ENCODE peak calls at places on chromosomes 6 and 20, in four cellular contexts. One of them, this sample, is unnamed.

GRCh38 chr6:164286021-164286420 is 871.5 kb downstream of the QKI start:
- DNase-seq in IMR-90: no peak
- DNase-seq in cardiac muscle cell: peak; percentile 58
- DNase-seq in pancreas: no peak
- DNase-seq in this sample: no peak

GRCh38 chr6:90466191-90466940 is 120.5 kb downstream of the MAP3K7 start:
- DNase-seq in IMR-90: peak; percentile 16
- DNase-seq in pancreas: no peak
- DNase-seq in cardiac muscle cell: no peak
- DNase-seq in this sample: no peak

GRCh38 chr20:47543006-47543431 is 41.3 kb downstream of the NCOA3 start:
- DNase-seq in IMR-90: peak; percentile 43
- DNase-seq in pancreas: no peak
- DNase-seq in cardiac muscle cell: peak; percentile 11
- DNase-seq in this sample: no peak

GRCh38 chr6:106163446-106163965 is 77.4 kb downstream of the PRDM1 start:
- DNase-seq in pancreas: no peak
- DNase-seq in IMR-90: peak; percentile 76
- DNase-seq in cardiac muscle cell: peak; percentile 80
- DNase-seq in this sample: no peak

GRCh38 chr20:258269-258858 is 840 bp downstream of the DEFB132 start:
- DNase-seq in IMR-90: no peak
- DNase-seq in cardiac muscle cell: no peak
- DNase-seq in pancreas: no peak
- DNase-seq in this sample: no peak

GRCh38 chr20:43040427-43040826 is 149.3 kb downstream of the PTPRT start:
- DNase-seq in cardiac muscle cell: no peak
- DNase-seq in pancreas: no peak
- DNase-seq in IMR-90: no peak
- DNase-seq in this sample: no peak

GRCh38 chr20:8646716-8647115 is 422.2 kb upstream of the PLCB4 start:
- DNase-seq in IMR-90: peak; percentile 83
- DNase-seq in cardiac muscle cell: peak; percentile 46
- DNase-seq in pancreas: no peak
- DNase-seq in this sample: no peak

GRCh38 chr20:5914859-5915258 is 35.5 kb downstream of the TRMT6 start:
- DNase-seq in IMR-90: no peak
- DNase-seq in cardiac muscle cell: no peak
- DNase-seq in pancreas: no peak
- DNase-seq in this sample: no peak

GRCh38 chr20:61812121-61812520 is 253.6 kb downstream of the TAF4 start:
- DNase-seq in IMR-90: no peak
- DNase-seq in pancreas: no peak
- DNase-seq in cardiac muscle cell: no peak
- DNase-seq in this sample: no peak

GRCh38 chr20:31712564-31713311 is 9.9 kb downstream of the BCL2L1 start:
- DNase-seq in pancreas: no peak
- DNase-seq in cardiac muscle cell: peak; percentile 93
- DNase-seq in IMR-90: peak; percentile 82
- DNase-seq in this sample: peak; percentile 81

GRCh38 chr6:79180082-79180481 is 54.4 kb downstream of the HMGN3 start:
- DNase-seq in pancreas: no peak
- DNase-seq in cardiac muscle cell: no peak
- DNase-seq in IMR-90: no peak
- DNase-seq in this sample: no peak

GRCh38 chr6:162271922-162272321 is 455.6 kb downstream of the PRKN start:
- DNase-seq in cardiac muscle cell: no peak
- DNase-seq in pancreas: no peak
- DNase-seq in IMR-90: no peak
- DNase-seq in this sample: no peak

GRCh38 chr6:29830409-29830808 is 2.8 kb downstream of the HLA-G start:
- DNase-seq in IMR-90: no peak
- DNase-seq in pancreas: no peak
- DNase-seq in cardiac muscle cell: no peak
- DNase-seq in this sample: no peak

GRCh38 chr6:13538084-13538483 is 36.3 kb upstream of the SIRT5 start:
- DNase-seq in pancreas: no peak
- DNase-seq in cardiac muscle cell: peak; percentile 74
- DNase-seq in IMR-90: peak; percentile 61
- DNase-seq in this sample: no peak

GRCh38 chr6:168732676-168733075 is 291.7 kb downstream of the SMOC2 start:
- DNase-seq in IMR-90: no peak
- DNase-seq in pancreas: no peak
- DNase-seq in cardiac muscle cell: no peak
- DNase-seq in this sample: no peak

GRCh38 chr6:151806757-151807512 is 547 bp upstream of the ESR1 start:
- DNase-seq in pancreas: no peak
- DNase-seq in IMR-90: no peak
- DNase-seq in cardiac muscle cell: peak; percentile 41
- DNase-seq in this sample: no peak

GRCh38 chr6:31864818-31865204 is 2.2 kb upstream of the NEU1 start:
- DNase-seq in cardiac muscle cell: no peak
- DNase-seq in IMR-90: no peak
- DNase-seq in pancreas: no peak
- DNase-seq in this sample: no peak

GRCh38 chr6:47235964-47236760 is 73.5 kb downstream of the TNFRSF21 start:
- DNase-seq in pancreas: no peak
- DNase-seq in IMR-90: no peak
- DNase-seq in cardiac muscle cell: no peak
- DNase-seq in this sample: no peak

GRCh38 chr20:1930165-1930564 is 35.0 kb downstream of the SIRPA start:
- DNase-seq in IMR-90: no peak
- DNase-seq in cardiac muscle cell: no peak
- DNase-seq in pancreas: no peak
- DNase-seq in this sample: no peak

GRCh38 chr6:119361209-119361608 is 11.6 kb upstream of the MAN1A1 start:
- DNase-seq in IMR-90: no peak
- DNase-seq in pancreas: no peak
- DNase-seq in cardiac muscle cell: no peak
- DNase-seq in this sample: no peak

GRCh38 chr20:37393863-37394542 is 48.1 kb downstream of the SRC start:
- DNase-seq in cardiac muscle cell: no peak
- DNase-seq in pancreas: peak; percentile 45
- DNase-seq in IMR-90: no peak
- DNase-seq in this sample: no peak

GRCh38 chr6:147132889-147133288 is 71.3 kb upstream of the STXBP5 start:
- DNase-seq in pancreas: no peak
- DNase-seq in cardiac muscle cell: peak; percentile 72
- DNase-seq in IMR-90: peak; percentile 62
- DNase-seq in this sample: no peak

GRCh38 chr20:35283441-35284266 is 918 bp downstream of the EIF6 start:
- DNase-seq in pancreas: no peak
- DNase-seq in cardiac muscle cell: no peak
- DNase-seq in IMR-90: no peak
- DNase-seq in this sample: no peak

GRCh38 chr6:168675933-168676551 is 235.1 kb downstream of the SMOC2 start:
- DNase-seq in cardiac muscle cell: no peak
- DNase-seq in pancreas: no peak
- DNase-seq in IMR-90: no peak
- DNase-seq in this sample: no peak

GRCh38 chr6:150695652-150696051 is 96.0 kb downstream of the PLEKHG1 start:
- DNase-seq in pancreas: no peak
- DNase-seq in cardiac muscle cell: no peak
- DNase-seq in IMR-90: no peak
- DNase-seq in this sample: no peak

GRCh38 chr6:16041327-16041726 is 87.6 kb upstream of the MYLIP start:
- DNase-seq in cardiac muscle cell: no peak
- DNase-seq in pancreas: no peak
- DNase-seq in IMR-90: no peak
- DNase-seq in this sample: no peak

GRCh38 chr6:20866038-20866437 is 331.8 kb downstream of the CDKAL1 start:
- DNase-seq in cardiac muscle cell: no peak
- DNase-seq in IMR-90: no peak
- DNase-seq in pancreas: no peak
- DNase-seq in this sample: no peak

GRCh38 chr6:130836071-130836670 is 9.0 kb downstream of the SMLR1 start:
- DNase-seq in IMR-90: no peak
- DNase-seq in cardiac muscle cell: no peak
- DNase-seq in pancreas: no peak
- DNase-seq in this sample: peak; percentile 51

GRCh38 chr20:63781181-63781580 is 41.6 kb downstream of the SLC2A4RG start:
- DNase-seq in pancreas: no peak
- DNase-seq in cardiac muscle cell: no peak
- DNase-seq in IMR-90: no peak
- DNase-seq in this sample: no peak

GRCh38 chr20:63785646-63786255 is 45.3 kb downstream of the ZBTB46 start:
- DNase-seq in IMR-90: no peak
- DNase-seq in pancreas: no peak
- DNase-seq in cardiac muscle cell: no peak
- DNase-seq in this sample: no peak

GRCh38 chr20:63783970-63784369 is 44.4 kb downstream of the SLC2A4RG start:
- DNase-seq in IMR-90: no peak
- DNase-seq in cardiac muscle cell: no peak
- DNase-seq in pancreas: no peak
- DNase-seq in this sample: no peak

GRCh38 chr20:63782051-63782471 is 42.5 kb downstream of the SLC2A4RG start:
- DNase-seq in pancreas: no peak
- DNase-seq in IMR-90: no peak
- DNase-seq in cardiac muscle cell: no peak
- DNase-seq in this sample: no peak

DNA sequence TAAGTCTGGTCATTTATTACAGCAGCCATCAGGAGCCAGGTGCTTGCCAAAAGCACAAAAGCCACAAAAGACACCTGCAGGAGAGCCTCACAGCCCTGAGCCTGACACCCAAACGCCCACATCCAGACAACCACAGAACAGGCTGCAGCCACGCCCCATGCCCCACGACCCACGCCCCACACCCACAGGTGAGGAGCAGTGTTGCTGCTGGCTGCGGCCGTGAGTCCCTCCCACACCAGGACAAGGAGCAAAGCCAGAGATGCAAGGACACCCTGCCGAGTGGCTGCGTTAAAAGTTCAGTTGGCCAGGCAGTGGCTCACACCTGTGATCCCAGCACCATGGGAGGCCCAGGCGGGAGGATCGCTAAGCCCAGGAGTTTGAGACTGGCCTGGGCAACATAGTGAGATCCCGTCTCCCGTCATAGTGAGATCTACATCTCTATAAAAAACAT is 43.0 kb downstream of the SLC2A4RG start:
- DNase-seq in cardiac muscle cell: no peak
- DNase-seq in pancreas: no peak
- DNase-seq in IMR-90: no peak
- DNase-seq in this sample: no peak
- H3K27ac ChIP-seq in cardiac muscle cell: no peak overlapping the region
- H3K27ac ChIP-seq in pancreas: no peak overlapping the region
- H3K27ac ChIP-seq in IMR-90: no peak overlapping the region
- H3K27ac ChIP-seq in this sample: no peak overlapping the region

GRCh38 chr6:25746968-25747367 is 7.6 kb upstream of the SLC17A4 start:
- DNase-seq in pancreas: no peak
- DNase-seq in IMR-90: no peak
- DNase-seq in cardiac muscle cell: no peak
- DNase-seq in this sample: no peak
- TF ChIP-seq CTCF in pancreas: no peak
- TF ChIP-seq CTCF in IMR-90: no peak
- TF ChIP-seq CTCF in cardiac muscle cell: no peak
- TF ChIP-seq CTCF in this sample: no peak

GRCh38 chr20:49570161-49570827 is 2.4 kb upstream of the PTGIS start:
- DNase-seq in cardiac muscle cell: no peak
- DNase-seq in IMR-90: no peak
- DNase-seq in pancreas: no peak
- DNase-seq in this sample: no peak
- H3K27ac ChIP-seq in cardiac muscle cell: no peak overlapping the region
- H3K27ac ChIP-seq in IMR-90: no peak overlapping the region
- H3K27ac ChIP-seq in pancreas: no peak overlapping the region
- H3K27ac ChIP-seq in this sample: no peak overlapping the region

GRCh38 chr6:125753218-125753936 is 3.9 kb downstream of the HEY2 start:
- DNase-seq in cardiac muscle cell: peak; percentile 63
- DNase-seq in IMR-90: peak; percentile 16
- DNase-seq in pancreas: no peak
- DNase-seq in this sample: no peak
- TF ChIP-seq CTCF in cardiac muscle cell: peak; percentile 44
- TF ChIP-seq CTCF in IMR-90: peak; percentile 36
- TF ChIP-seq CTCF in pancreas: peak; percentile 23
- TF ChIP-seq CTCF in this sample: peak; percentile 64

GRCh38 chr20:20089939-20090338 is 37.6 kb downstream of the CFAP61 start:
- DNase-seq in pancreas: no peak
- DNase-seq in IMR-90: no peak
- DNase-seq in cardiac muscle cell: no peak
- DNase-seq in this sample: no peak
- H3K27ac ChIP-seq in pancreas: no peak overlapping the region
- H3K27ac ChIP-seq in IMR-90: no peak overlapping the region
- H3K27ac ChIP-seq in cardiac muscle cell: no peak overlapping the region
- H3K27ac ChIP-seq in this sample: no peak overlapping the region

This sample was measured in dorsolateral prefrontal cortex.